ENCODE peak calls at places on chromosomes 12 and 14, in four cellular contexts. Y is mesendoderm, N is H9, R is neuronal stem cell. W is an unnamed sample.

GRCh38 chr14:69289811-69290520 is 30.0 kb downstream of the GALNT16 start:
- DNase-seq in Y (no peak), R (no peak), N (no peak), W (no peak)

GRCh38 chr14:36452850-36453249 is 67.2 kb downstream of the NKX2-1 start:
- DNase-seq in R (no peak), N (no peak), Y (no peak), W (no peak)

GRCh38 chr14:101355284-101355683 is 206.0 kb upstream of the DIO3 start:
- DNase-seq in Y (no peak), R (no peak), N (peak), W (no peak)

GRCh38 chr12:130953783-130954543 is at the start of gene ADGRD1:
- DNase-seq in R (no peak), N (no peak), Y (peak), W (peak)

GRCh38 chr12:123038486-123038885 is 58.0 kb downstream of the ARL6IP4 start:
- DNase-seq in Y (no peak), N (no peak), R (no peak), W (no peak)

GRCh38 chr12:122872815-122873361 is 23.0 kb downstream of the VPS37B start:
- DNase-seq in Y (no peak), N (no peak), R (no peak), W (no peak)

GRCh38 chr12:14907953-14908352 is 22.3 kb upstream of the MGP start:
- DNase-seq in N (no peak), Y (no peak), R (no peak), W (peak)

GRCh38 chr12:14256139-14256538 is 109.3 kb upstream of the ATF7IP start:
- DNase-seq in Y (no peak), R (no peak), N (no peak), W (peak)

GRCh38 chr14:34227834-34228662 is 234.0 kb downstream of the SPTSSA start:
- DNase-seq in N (peak), Y (peak), R (peak), W (peak)

GRCh38 chr12:11652351-11653040 is 3.0 kb downstream of the ETV6 start:
- DNase-seq in Y (no peak), N (no peak), R (no peak), W (peak)

GRCh38 chr12:103996595-103996994 is 30.9 kb downstream of the TDG start:
- DNase-seq in R (no peak), N (no peak), Y (no peak), W (no peak)

GRCh38 chr12:121637231-121637914 is 11.0 kb downstream of the ORAI1 start:
- DNase-seq in Y (no peak), R (no peak), N (peak), W (no peak)

GRCh38 chr14:61712137-61712536 is 16.8 kb downstream of the HIF1A start:
- DNase-seq in Y (no peak), N (no peak), R (no peak), W (no peak)

GRCh38 chr12:17342381-17342961 is 736.5 kb upstream of the LMO3 start:
- DNase-seq in N (no peak), R (no peak), Y (peak), W (no peak)

GRCh38 chr14:105389976-105390848 is 8.1 kb upstream of the TEX22 start:
- DNase-seq in N (no peak), R (no peak), Y (no peak), W (no peak)

GRCh38 chr12:47551426-47551851 is 154.4 kb downstream of the RPAP3 start:
- DNase-seq in R (no peak), Y (no peak), N (no peak), W (peak)

GRCh38 chr12:24226745-24227350 is 277.4 kb upstream of the SOX5 start:
- DNase-seq in Y (peak), N (no peak), R (no peak), W (peak)

GRCh38 chr12:42094277-42094676 is 50.4 kb downstream of the GXYLT1 start:
- DNase-seq in R (no peak), Y (peak), N (peak), W (peak)

GRCh38 chr14:64800000-64800399 is 79.7 kb downstream of the SPTB start:
- DNase-seq in Y (peak), N (peak), R (no peak), W (peak)

GRCh38 chr12:90262261-90262660 is 553.6 kb upstream of the ATP2B1 start:
- DNase-seq in Y (no peak), N (no peak), R (no peak), W (peak)

GRCh38 chr12:130713581-130713991 is 2.5 kb downstream of the RIMBP2 start:
- DNase-seq in R (no peak), N (peak), Y (peak), W (no peak)

GRCh38 chr12:98896938-98897337 is 251.8 kb downstream of the APAF1 start:
- DNase-seq in N (no peak), R (no peak), Y (peak), W (peak)

GRCh38 chr14:79186523-79186922 is 1016.4 kb downstream of the NRXN3 start:
- DNase-seq in R (no peak), N (no peak), Y (peak), W (peak)

GRCh38 chr14:41299924-41300323 is 306.8 kb upstream of the LRFN5 start:
- DNase-seq in N (no peak), R (no peak), Y (peak), W (no peak)

GRCh38 chr14:104770851-104771272 is 17.9 kb downstream of the SIVA1 start:
- DNase-seq in R (no peak), Y (no peak), N (no peak), W (no peak)

DNA sequence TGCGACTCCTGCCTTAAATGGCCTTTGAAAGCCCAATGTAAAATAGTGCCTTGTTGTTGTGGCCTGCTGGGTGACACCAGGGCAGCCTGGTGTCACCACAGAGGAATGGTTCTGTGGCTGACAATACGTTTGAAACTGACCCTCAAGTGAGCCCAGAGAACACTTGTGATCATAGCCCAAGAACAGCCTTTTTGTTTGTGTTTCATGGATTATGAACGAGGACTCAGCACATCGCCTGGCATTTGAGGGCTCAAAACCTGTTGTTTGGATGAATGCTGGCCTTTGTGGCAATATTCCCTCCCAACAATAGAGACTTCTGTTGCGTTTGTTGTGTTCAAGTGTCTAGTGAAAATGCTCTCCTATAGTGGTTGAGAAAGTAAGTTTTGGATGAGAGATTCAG is 48.5 kb downstream of the TSPAN9 start:
- DNase-seq in Y (no peak), R (no peak), N (no peak), W (no peak)
- H2BK15ac ChIP-seq in Y (no peak), R (no peak), N (no peak), W (no peak)

GRCh38 chr12:6795088-6795487 is 5.8 kb downstream of the CD4 start:
- DNase-seq in R (no peak), Y (peak), N (no peak), W (no peak)

GRCh38 chr12:6790496-6791150 is 1.3 kb downstream of the CD4 start:
- DNase-seq in R (no peak), Y (no peak), N (no peak), W (no peak)

GRCh38 chr12:6788972-6789905 is at the start of gene CD4:
- DNase-seq in R (no peak), N (peak), Y (no peak), W (no peak)

GRCh38 chr12:6791931-6792520 is 2.7 kb downstream of the CD4 start:
- DNase-seq in Y (no peak), R (no peak), N (no peak), W (no peak)

DNA sequence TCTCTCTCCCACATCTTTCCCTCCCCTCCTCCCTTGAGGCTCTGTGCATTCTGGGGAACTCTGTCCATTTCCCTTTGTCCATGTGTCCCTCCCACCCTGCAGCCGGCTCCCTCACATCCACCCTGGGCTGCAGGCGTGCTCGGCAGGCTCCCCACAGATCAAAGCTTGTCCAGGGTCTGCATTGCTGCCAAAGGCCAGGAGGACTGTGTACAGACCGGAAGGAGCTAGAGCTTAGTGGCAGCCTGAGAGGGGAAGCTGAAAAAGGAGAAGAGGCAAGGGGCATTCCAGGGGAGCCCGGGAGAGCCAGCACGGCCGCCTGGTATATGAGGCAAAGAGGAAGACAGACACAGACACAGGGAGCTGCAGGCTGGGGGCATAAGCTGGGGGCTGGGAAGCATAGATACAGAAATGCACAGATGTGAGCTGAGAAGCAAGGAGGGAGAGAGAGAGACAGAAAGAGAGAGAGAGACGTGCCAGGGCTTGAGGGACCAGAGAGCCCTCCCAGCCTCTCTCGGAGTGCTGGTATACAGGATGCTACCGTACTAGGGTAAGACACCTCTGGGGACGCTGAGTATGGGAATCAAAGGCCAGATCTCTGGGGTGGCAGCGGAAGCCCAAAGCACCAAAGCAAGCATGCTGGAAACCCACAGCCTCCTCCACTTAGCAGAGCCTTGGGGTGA is 3.3 kb downstream of the CD4 start:
- DNase-seq in N (no peak), R (no peak), Y (no peak), W (peak)
- H2BK15ac ChIP-seq in N (no peak), R (peak), Y (no peak), W (no peak)

GRCh38 chr14:103548463-103549351 is 13.8 kb downstream of the BAG5 start:
- DNase-seq in R (no peak), Y (no peak), N (no peak), W (no peak)
- H2BK15ac ChIP-seq in R (peak), Y (no peak), N (no peak), W (no peak)

GRCh38 chr12:67780580-67781084 is 132.1 kb downstream of the DYRK2 start:
- DNase-seq in N (no peak), R (no peak), Y (no peak), W (no peak)
- H2BK15ac ChIP-seq in N (no peak), R (no peak), Y (no peak), W (no peak)

DNA sequence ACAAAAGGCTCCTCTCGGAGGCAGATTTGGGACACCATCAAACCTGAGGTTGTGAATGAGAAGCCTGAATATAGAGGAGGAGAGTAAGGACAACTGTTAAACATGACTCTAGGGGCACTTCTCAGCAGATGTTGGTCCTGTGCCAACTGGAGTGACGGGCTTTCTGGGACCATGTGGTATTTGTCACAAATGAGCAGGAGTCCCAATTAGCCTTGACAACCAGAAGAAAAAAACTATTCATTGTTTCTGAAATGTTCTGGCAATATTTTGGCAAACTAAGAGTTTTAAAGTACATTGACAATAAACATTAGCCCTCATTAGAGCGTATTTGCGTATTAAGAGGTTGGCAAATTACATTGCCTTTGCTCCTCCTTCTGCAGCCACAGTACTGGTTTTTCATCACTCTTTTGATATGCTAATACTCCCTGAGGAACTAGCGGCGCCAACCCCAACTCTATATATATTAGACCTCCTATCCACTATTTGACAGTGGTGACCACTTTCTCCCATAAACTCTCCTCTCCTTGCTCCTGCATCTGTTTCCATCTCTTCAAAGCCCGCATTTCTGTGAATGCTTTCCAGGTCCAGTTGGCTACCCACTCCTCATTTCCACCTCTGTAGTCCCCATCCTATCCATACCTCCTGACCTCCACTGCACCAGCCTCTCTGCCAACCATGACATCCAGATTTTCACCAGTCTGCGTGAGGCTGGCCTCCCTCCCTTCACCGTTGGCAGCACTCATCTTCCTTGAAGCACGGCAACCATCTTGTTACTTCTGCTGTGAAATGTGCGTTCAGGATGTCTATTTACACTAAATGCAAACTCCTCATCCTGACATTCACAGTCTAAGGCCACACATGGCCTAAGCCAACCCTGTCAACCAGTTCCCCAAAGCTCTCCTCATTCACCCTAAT is 100.7 kb downstream of the ZFC3H1 start:
- DNase-seq in R (no peak), N (no peak), Y (no peak), W (no peak)
- H2BK15ac ChIP-seq in R (no peak), N (no peak), Y (no peak), W (no peak)

GRCh38 chr14:22547309-22547947 is 41.6 kb downstream of the DAD1 start:
- DNase-seq in Y (no peak), N (no peak), R (no peak), W (no peak)

GRCh38 chr14:22549981-22550670 is 38.9 kb downstream of the DAD1 start:
- DNase-seq in Y (no peak), N (no peak), R (no peak), W (peak)

GRCh38 chr14:22546722-22547071 is 42.3 kb downstream of the DAD1 start:
- DNase-seq in Y (no peak), R (no peak), N (no peak), W (no peak)

GRCh38 chr14:22549304-22549962 is 39.6 kb downstream of the DAD1 start:
- DNase-seq in N (no peak), Y (no peak), R (no peak), W (no peak)

GRCh38 chr14:22547948-22548750 is 40.9 kb downstream of the DAD1 start:
- DNase-seq in Y (no peak), R (no peak), N (no peak), W (no peak)
- H2BK15ac ChIP-seq in Y (no peak), R (no peak), N (no peak), W (peak)

GRCh38 chr12:124420972-124421674 is 126.2 kb downstream of the RFLNA start:
- DNase-seq in Y (no peak), R (no peak), N (no peak), W (no peak)
- H2BK15ac ChIP-seq in Y (no peak), R (no peak), N (no peak), W (no peak)

GRCh38 chr14:60655898-60656754 is 6.8 kb upstream of the SIX1 start:
- DNase-seq in R (peak), N (peak), Y (peak), W (peak)

GRCh38 chr14:60656755-60657608 is 7.7 kb upstream of the SIX1 start:
- DNase-seq in N (peak), Y (peak), R (peak), W (peak)

GRCh38 chr14:60658116-60658515 is 8.8 kb upstream of the SIX1 start:
- DNase-seq in Y (peak), R (no peak), N (peak), W (no peak)

GRCh38 chr14:60658909-60659585 is 9.8 kb upstream of the SIX1 start:
- DNase-seq in Y (no peak), R (peak), N (no peak), W (peak)

DNA sequence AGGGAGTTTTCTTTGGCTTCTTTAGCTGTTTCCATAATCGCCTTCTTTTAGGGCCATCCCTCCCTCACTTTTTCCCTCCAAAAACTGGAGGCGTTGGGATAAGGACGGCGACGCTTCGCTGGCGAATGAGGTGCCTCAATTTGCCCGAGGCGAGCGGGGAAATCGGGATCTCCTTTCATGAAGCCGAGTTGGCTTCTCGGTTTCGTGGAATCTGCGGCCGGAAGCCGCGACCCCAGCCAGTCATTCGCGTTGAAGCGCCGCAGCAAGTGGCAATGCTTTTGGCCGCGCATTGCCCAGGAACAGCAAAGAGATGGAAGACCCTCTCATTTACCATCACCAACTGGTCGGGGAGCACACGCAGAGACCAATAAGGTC is 8.3 kb upstream of the SIX1 start:
- DNase-seq in N (peak), Y (peak), R (peak), W (no peak)
- H2BK15ac ChIP-seq in N (no peak), Y (peak), R (no peak), W (peak)

GRCh38 chr12:116539905-116540482 is 19.2 kb upstream of the MAP1LC3B2 start:
- DNase-seq in N (peak), Y (peak), R (peak), W (peak)
- H2BK15ac ChIP-seq in N (no peak), Y (no peak), R (no peak), W (no peak)

GRCh38 chr14:95190346-95190840 is 33.1 kb upstream of the DICER1 start:
- DNase-seq in Y (no peak), R (no peak), N (no peak), W (no peak)

GRCh38 chr14:95192306-95192705 is 35.0 kb upstream of the DICER1 start:
- DNase-seq in N (no peak), R (no peak), Y (no peak), W (no peak)

GRCh38 chr14:95189400-95190162 is 32.3 kb upstream of the DICER1 start:
- DNase-seq in R (no peak), N (no peak), Y (no peak), W (no peak)

GRCh38 chr14:95191445-95192199 is 34.3 kb upstream of the DICER1 start:
- DNase-seq in Y (no peak), R (no peak), N (no peak), W (no peak)

DNA sequence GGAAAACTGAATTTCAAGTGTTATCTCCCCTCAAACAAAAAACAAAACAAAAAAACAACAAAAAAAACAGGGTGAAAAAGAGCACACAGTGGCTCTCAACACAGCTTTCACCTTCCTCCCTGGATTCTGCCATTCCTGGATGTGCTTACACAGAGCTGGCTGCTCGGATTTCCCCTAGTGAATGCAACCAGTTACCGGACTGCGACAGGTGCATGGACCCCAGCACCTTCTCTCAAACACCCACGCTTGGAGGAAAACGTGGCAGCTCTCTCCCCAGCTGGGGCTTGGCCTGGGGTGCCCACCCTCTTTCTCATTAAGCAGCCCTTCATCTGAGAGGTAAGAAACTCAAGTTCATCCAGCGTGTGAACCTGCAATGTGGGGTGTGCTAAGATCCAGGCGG is 33.5 kb upstream of the DICER1 start:
- DNase-seq in R (no peak), Y (no peak), N (no peak), W (no peak)
- H2BK15ac ChIP-seq in R (no peak), Y (no peak), N (no peak), W (no peak)

W was measured in IMR-90.